ENCODE peak calls at places on chromosome 5, in four cellular contexts. S is AG04449, C is cardiac fibroblast, Z is tibial artery. W is an unnamed sample.

GRCh38 chr5:157384971-157385709 is 74.9 kb upstream of the NIPAL4 start:
- DNase-seq in C (peak; percentile 94), S (peak; percentile 100), Z (peak; percentile 87), W (peak; percentile 60)

GRCh38 chr5:17398439-17398838 is 99.6 kb upstream of the TAF11L2 start:
- DNase-seq in S (peak; percentile 65), C (peak; percentile 64), Z (no peak), W (peak; percentile 0)

GRCh38 chr5:168592014-168592368 is 12.8 kb upstream of the PANK3 start:
- DNase-seq in C (peak; percentile 76), Z (no peak), S (peak; percentile 29), W (no peak)

GRCh38 chr5:35900997-35901396 is 37.4 kb downstream of the CAPSL start:
- DNase-seq in S (no peak), C (no peak), Z (no peak), W (no peak)

GRCh38 chr5:82730862-82731261 is 346.3 kb downstream of the TMEM167A start:
- DNase-seq in Z (no peak), C (no peak), S (no peak), W (no peak)

GRCh38 chr5:43602456-43602817 is 543 bp upstream of the NNT start:
- DNase-seq in S (no peak), C (peak; percentile 59), Z (no peak), W (no peak)

GRCh38 chr5:54066433-54066832 is 243.9 kb downstream of the ARL15 start:
- DNase-seq in C (no peak), Z (no peak), S (no peak), W (no peak)

GRCh38 chr5:122434120-122434519 is 122.1 kb downstream of the SNCAIP start:
- DNase-seq in S (no peak), C (no peak), Z (no peak), W (peak; percentile 37)

GRCh38 chr5:28403846-28404245 is 1365.5 kb upstream of the CDH9 start:
- DNase-seq in S (no peak), C (no peak), Z (no peak), W (no peak)

GRCh38 chr5:59660737-59661136 is 232.8 kb downstream of the PDE4D start:
- DNase-seq in Z (no peak), S (no peak), C (peak; percentile 53), W (no peak)

GRCh38 chr5:145856285-145856818 is 16.5 kb downstream of the GRXCR2 start:
- DNase-seq in C (peak; percentile 60), S (peak; percentile 17), Z (peak; percentile 65), W (no peak)

GRCh38 chr5:135230326-135230925 is 168.6 kb downstream of the MACROH2A1 start:
- DNase-seq in Z (peak; percentile 92), C (peak; percentile 91), S (no peak), W (no peak)

GRCh38 chr5:137572042-137572695 is 73.0 kb upstream of the SPOCK1 start:
- DNase-seq in Z (no peak), S (no peak), C (no peak), W (peak; percentile 86)

GRCh38 chr5:20555034-20555433 is 567.0 kb upstream of the CDH18 start:
- DNase-seq in S (no peak), C (peak; percentile 5), Z (no peak), W (no peak)

GRCh38 chr5:32030226-32030625 is 143.9 kb downstream of the GOLPH3 start:
- DNase-seq in Z (no peak), S (no peak), C (no peak), W (no peak)

GRCh38 chr5:36662291-36662851 is 56.0 kb downstream of the SLC1A3 start:
- DNase-seq in C (no peak), Z (no peak), S (no peak), W (no peak)

GRCh38 chr5:174644918-174645317 is 79.5 kb upstream of the MSX2 start:
- DNase-seq in C (no peak), Z (no peak), S (no peak), W (no peak)

GRCh38 chr5:152638996-152639552 is 234.0 kb upstream of the NMUR2 start:
- DNase-seq in C (no peak), S (no peak), Z (no peak), W (no peak)

GRCh38 chr5:95768731-95769130 is 37.6 kb downstream of the RHOBTB3 start:
- DNase-seq in S (no peak), Z (no peak), C (no peak), W (no peak)

GRCh38 chr5:135011355-135012032 is 22.5 kb downstream of the PITX1 start:
- DNase-seq in Z (no peak), C (no peak), S (no peak), W (no peak)

GRCh38 chr5:67012241-67012640 is 184.4 kb downstream of the CD180 start:
- DNase-seq in C (no peak), S (no peak), Z (no peak), W (no peak)

GRCh38 chr5:67013719-67014118 is 182.9 kb downstream of the CD180 start:
- DNase-seq in Z (no peak), S (no peak), C (no peak), W (no peak)

GRCh38 chr5:67014191-67014590 is 182.4 kb downstream of the CD180 start:
- DNase-seq in C (no peak), S (no peak), Z (no peak), W (no peak)

GRCh38 chr5:67014957-67015400 is 181.6 kb downstream of the CD180 start:
- DNase-seq in S (no peak), C (peak; percentile 95), Z (no peak), W (no peak)

GRCh38 chr5:67015577-67016290 is 180.9 kb downstream of the CD180 start:
- DNase-seq in S (no peak), C (peak; percentile 64), Z (no peak), W (no peak)
- H3K4me3 ChIP-seq in S (no peak overlapping the region), C (peak overlapping the region; percentile 32), Z (peak overlapping the region; percentile 43), W (peak overlapping the region; percentile 39)

GRCh38 chr5:2750026-2750757 is 1.3 kb downstream of the IRX2 start:
- DNase-seq in S (no peak), Z (no peak), C (no peak), W (peak; percentile 55)
- H3K4me3 ChIP-seq in S (peak overlapping the region; percentile 77), Z (peak overlapping the region; percentile 41), C (peak overlapping the region; percentile 19), W (peak overlapping the region; percentile 36)

DNA sequence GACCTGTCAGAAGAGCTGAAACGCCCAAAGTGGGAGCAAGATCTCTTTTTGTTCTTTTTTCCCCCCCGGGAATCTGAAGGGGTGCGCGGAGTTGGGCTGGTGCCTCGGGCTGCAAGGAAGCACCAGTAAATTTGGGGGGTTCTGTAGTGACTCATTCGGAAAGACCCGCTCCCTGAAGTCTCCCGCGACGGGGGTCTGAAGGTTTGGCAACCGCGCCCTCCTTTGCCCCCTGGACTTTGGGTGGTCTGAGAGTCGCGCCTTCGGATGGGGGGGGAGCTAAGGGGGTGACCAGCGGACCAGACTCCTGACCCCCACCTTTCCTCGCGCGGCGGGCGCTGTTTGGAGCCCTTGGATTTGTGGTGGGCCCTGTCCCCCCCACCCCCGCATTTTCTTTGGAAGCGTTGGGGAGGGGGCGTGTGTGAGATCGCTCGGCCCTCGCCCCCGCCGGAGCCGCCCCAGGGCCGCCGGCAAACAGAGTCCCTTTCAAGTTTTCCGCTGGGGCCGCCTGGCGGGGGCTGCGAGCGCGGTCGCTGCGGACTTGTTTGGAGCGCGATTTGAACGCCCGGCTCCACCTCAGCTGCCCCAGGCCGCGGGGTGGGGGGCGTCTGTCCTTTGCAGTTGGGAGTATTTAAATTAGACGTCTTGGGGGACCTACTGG is 2.0 kb downstream of the CXXC5 start:
- DNase-seq in C (no peak), S (no peak), Z (peak; percentile 79), W (no peak)
- H3K4me3 ChIP-seq in C (peak overlapping the region; percentile 89), S (peak overlapping the region; percentile 85), Z (peak overlapping the region; percentile 71), W (peak overlapping the region; percentile 96)

GRCh38 chr5:172772112-172772906 is 1.3 kb upstream of the DUSP1 start:
- DNase-seq in S (peak; percentile 83), Z (peak; percentile 99), C (peak; percentile 98), W (peak; percentile 98)
- H3K4me3 ChIP-seq in S (peak overlapping the region; percentile 53), Z (peak overlapping the region; percentile 80), C (peak overlapping the region; percentile 43), W (peak overlapping the region; percentile 88)

GRCh38 chr5:161283296-161283695 is 263.2 kb downstream of the GABRB2 start:
- DNase-seq in Z (no peak), S (no peak), C (no peak), W (no peak)
- H3K4me3 ChIP-seq in Z (no peak overlapping the region), S (no peak overlapping the region), C (no peak overlapping the region), W (no peak overlapping the region)

GRCh38 chr5:91135475-91136248 is 247.5 kb downstream of the ARRDC3 start:
- DNase-seq in S (no peak), Z (no peak), C (no peak), W (no peak)
- H3K4me3 ChIP-seq in S (no peak overlapping the region), Z (no peak overlapping the region), C (no peak overlapping the region), W (no peak overlapping the region)